ENCODE peak calls at places on chromosomes 4 and X, in six cellular contexts. E is Peyer's patch; Z is NT2/D1; K is effector memory CD8-positive, alpha-beta T cell; U is pons; O is activated CD8-positive, alpha-beta T cell treated with anti-CD3 and anti-CD28 coated beads for 36 hours. J is an unnamed sample.

GRCh38 chr4:184860018-184860530 is 34.3 kb upstream of the ACSL1 start:
- DNase-seq in E (no peak), Z (no peak), K (no peak), U (no peak), O (no peak), J (no peak)

GRCh38 chrX:77953300-77953699 is 16.1 kb downstream of the PGAM4 start:
- DNase-seq in E (no peak), Z (no peak), K (no peak), U (no peak), O (no peak), J (no peak)

GRCh38 chr4:178689926-178690325 is 1247.7 kb upstream of the AGA start:
- DNase-seq in E (no peak), Z (no peak), K (no peak), U (no peak), O (no peak), J (no peak)

GRCh38 chr4:150769845-150770244 is 187.9 kb downstream of the MAB21L2 start:
- DNase-seq in E (no peak), Z (no peak), K (no peak), U (no peak), O (no peak), J (no peak)

GRCh38 chrX:108131471-108131870 is 39.9 kb downstream of the ATG4A start:
- DNase-seq in E (no peak), Z (no peak), K (no peak), U (no peak), O (no peak), J (no peak)

GRCh38 chr4:128338634-128339355 is 51.2 kb upstream of the PGRMC2 start:
- DNase-seq in E (no peak), Z (no peak), K (no peak), U (no peak), O (no peak), J (no peak)

GRCh38 chr4:143381171-143382118 is 44.8 kb downstream of the GAB1 start:
- DNase-seq in E (peak), Z (no peak), K (no peak), U (peak), O (no peak), J (peak)

GRCh38 chrX:152893631-152894610 is 3.9 kb upstream of the ZNF185 start:
- DNase-seq in E (no peak), Z (no peak), K (no peak), U (no peak), O (no peak), J (no peak)

GRCh38 chrX:56728752-56729151 is 291 bp upstream of the NBDY start:
- DNase-seq in E (peak), Z (no peak), K (no peak), U (peak), O (peak), J (peak)

GRCh38 chr4:185710487-185710995 is 101.5 kb downstream of the SORBS2 start:
- DNase-seq in E (no peak), Z (no peak), K (no peak), U (no peak), O (no peak), J (no peak)

GRCh38 chr4:16206848-16207247 is 19.4 kb downstream of the TAPT1 start:
- DNase-seq in E (no peak), Z (no peak), K (no peak), U (no peak), O (peak), J (no peak)

GRCh38 chr4:98686847-98687246 is 28.4 kb upstream of the TSPAN5 start:
- DNase-seq in E (no peak), Z (no peak), K (no peak), U (no peak), O (no peak), J (no peak)

GRCh38 chr4:110634320-110635154 is 11.7 kb upstream of the PITX2 start:
- DNase-seq in E (no peak), Z (no peak), K (no peak), U (no peak), O (no peak), J (no peak)

GRCh38 chrX:119757979-119758681 is at the start of gene SOWAHD:
- DNase-seq in E (peak), Z (no peak), K (no peak), U (peak), O (peak), J (peak)